ENCODE peak calls at places on chromosomes 12 and 14, in eight cellular contexts. D is effector memory CD4-positive, alpha-beta T cell; M is H9; X is BE2C; U is CD8-positive, alpha-beta T cell; P is aorta; S is SK-N-MC; N is testis. Z is an unnamed sample.

GRCh38 chr12:121467638-121468403 is 67.9 kb downstream of the RNF34 start:
- DNase-seq in D (no peak), M (peak; percentile 81), X (no peak), U (no peak), P (peak; percentile 76), S (no peak), N (no peak), Z (no peak)

GRCh38 chr12:56317675-56318074 is 1.9 kb upstream of the CNPY2 start:
- DNase-seq in D (no peak), M (no peak), X (no peak), U (no peak), P (no peak), S (no peak), N (no peak), Z (no peak)

GRCh38 chr12:6226002-6226700 is 26.0 kb downstream of the CD9 start:
- DNase-seq in D (no peak), M (no peak), X (no peak), U (no peak), P (peak; percentile 92), S (no peak), N (peak; percentile 81), Z (no peak)

GRCh38 chr12:74066476-74066875 is 471.2 kb upstream of the ATXN7L3B start:
- DNase-seq in D (no peak), M (no peak), X (no peak), U (no peak), P (no peak), S (no peak), N (no peak), Z (no peak)

GRCh38 chr14:99137001-99137700 is 134.8 kb downstream of the BCL11B start:
- DNase-seq in D (no peak), M (peak; percentile 23), X (no peak), U (peak; percentile 9), P (peak; percentile 5), S (no peak), N (peak; percentile 7), Z (no peak)

GRCh38 chr12:50082644-50083043 is 2.5 kb upstream of the SMARCD1 start:
- DNase-seq in D (no peak), M (no peak), X (no peak), U (no peak), P (peak; percentile 14), S (no peak), N (no peak), Z (no peak)

GRCh38 chr12:109736552-109737108 is 23.0 kb downstream of the FAM222A start:
- DNase-seq in D (no peak), M (peak; percentile 92), X (peak; percentile 72), U (no peak), P (peak; percentile 42), S (no peak), N (no peak), Z (peak; percentile 4)

GRCh38 chr14:69708586-69709169 is 58.3 kb upstream of the SRSF5 start:
- DNase-seq in D (no peak), M (peak; percentile 66), X (peak; percentile 60), U (no peak), P (no peak), S (no peak), N (no peak), Z (no peak)

GRCh38 chr12:112932485-112933151 is 5.7 kb upstream of the OAS3 start:
- DNase-seq in D (no peak), M (no peak), X (no peak), U (no peak), P (no peak), S (no peak), N (no peak), Z (no peak)

GRCh38 chr12:128353271-128353670 is 86.3 kb downstream of the TMEM132C start:
- DNase-seq in D (no peak), M (no peak), X (no peak), U (no peak), P (no peak), S (no peak), N (no peak), Z (no peak)

GRCh38 chr12:48859607-48860006 is 6.1 kb downstream of the RND1 start:
- DNase-seq in D (no peak), M (no peak), X (no peak), U (no peak), P (no peak), S (no peak), N (no peak), Z (no peak)

GRCh38 chr14:89635615-89636014 is 218.6 kb upstream of the FOXN3 start:
- DNase-seq in D (no peak), M (no peak), X (no peak), U (no peak), P (no peak), S (no peak), N (no peak), Z (no peak)

GRCh38 chr14:74582910-74583581 is 29.0 kb downstream of the LTBP2 start:
- DNase-seq in D (no peak), M (no peak), X (no peak), U (no peak), P (peak; percentile 82), S (no peak), N (no peak), Z (no peak)

GRCh38 chr14:100860556-100861187 is 34.8 kb downstream of the MEG3 start:
- DNase-seq in D (no peak), M (no peak), X (no peak), U (no peak), P (peak; percentile 35), S (no peak), N (no peak), Z (no peak)

GRCh38 chr14:68792022-68792829 is 641 bp downstream of the ZFP36L1 start:
- DNase-seq in D (no peak), M (no peak), X (no peak), U (peak; percentile 42), P (peak; percentile 64), S (no peak), N (peak; percentile 15), Z (no peak)

GRCh38 chr14:36582011-36582873 is at the start of gene NKX2-8:
- DNase-seq in D (no peak), M (peak; percentile 67), X (no peak), U (no peak), P (no peak), S (no peak), N (peak; percentile 61), Z (no peak)

GRCh38 chr14:36579573-36580140 is 2.8 kb downstream of the NKX2-8 start:
- DNase-seq in D (no peak), M (peak; percentile 58), X (no peak), U (no peak), P (no peak), S (no peak), N (peak; percentile 34), Z (no peak)

GRCh38 chr14:36580856-36581831 is 1.3 kb downstream of the NKX2-8 start:
- DNase-seq in D (no peak), M (peak; percentile 61), X (no peak), U (no peak), P (no peak), S (no peak), N (peak; percentile 53), Z (no peak)

GRCh38 chr14:36579001-36579555 is 3.3 kb downstream of the NKX2-8 start:
- DNase-seq in D (no peak), M (no peak), X (no peak), U (no peak), P (no peak), S (no peak), N (no peak), Z (no peak)

GRCh38 chr14:36580141-36580855 is 2.1 kb downstream of the NKX2-8 start:
- DNase-seq in D (no peak), M (peak; percentile 57), X (no peak), U (no peak), P (no peak), S (no peak), N (no peak), Z (no peak)
- H3K9me3 ChIP-seq in D (no peaks in the 10 kb centered on the region), M (no peaks in the 10 kb centered on the region), X (no peaks in the 10 kb centered on the region), U (no peaks in the 10 kb centered on the region), P (no peaks in the 10 kb centered on the region), S (no peaks in the 10 kb centered on the region), N (no peaks in the 10 kb centered on the region), Z (no peaks in the 10 kb centered on the region)

GRCh38 chr14:106309423-106309822 is 783.0 kb downstream of the TMEM121 start:
- DNase-seq in D (no peak), M (no peak), X (no peak), U (no peak), P (no peak), S (no peak), N (no peak), Z (no peak)

GRCh38 chr14:106308839-106309389 is 782.5 kb downstream of the TMEM121 start:
- DNase-seq in D (peak; percentile 58), M (peak; percentile 34), X (peak; percentile 77), U (peak; percentile 53), P (peak; percentile 60), S (no peak), N (peak; percentile 95), Z (peak; percentile 53)
- H3K9me3 ChIP-seq in D (no peaks in the 10 kb centered on the region), M (peaks cover 89% of the 10 kb centered on the region), X (peaks cover 4% of the 10 kb centered on the region), U (no peaks in the 10 kb centered on the region), P (no peaks in the 10 kb centered on the region), S (no peaks in the 10 kb centered on the region), N (no peaks in the 10 kb centered on the region), Z (no peaks in the 10 kb centered on the region)

GRCh38 chr12:34297126-34297789 is 275.0 kb downstream of the ALG10 start:
- DNase-seq in D (no peak), M (no peak), X (peak; percentile 1), U (no peak), P (peak; percentile 19), S (no peak), N (no peak), Z (no peak)
- H3K9me3 ChIP-seq in D (peaks cover 3% of the 10 kb centered on the region), M (peaks cover 47% of the 10 kb centered on the region), X (no peaks in the 10 kb centered on the region), U (no peaks in the 10 kb centered on the region), P (no peaks in the 10 kb centered on the region), S (no peaks in the 10 kb centered on the region), N (no peaks in the 10 kb centered on the region), Z (no peaks in the 10 kb centered on the region)

GRCh38 chr14:104357689-104358527 is 219.5 kb downstream of the KIF26A start:
- DNase-seq in D (no peak), M (peak; percentile 18), X (no peak), U (no peak), P (peak; percentile 32), S (no peak), N (no peak), Z (no peak)
- H3K9me3 ChIP-seq in D (no peaks in the 10 kb centered on the region), M (no peaks in the 10 kb centered on the region), X (peaks cover 4% of the 10 kb centered on the region), U (no peaks in the 10 kb centered on the region), P (no peaks in the 10 kb centered on the region), S (no peaks in the 10 kb centered on the region), N (no peaks in the 10 kb centered on the region), Z (no peaks in the 10 kb centered on the region)

DNA sequence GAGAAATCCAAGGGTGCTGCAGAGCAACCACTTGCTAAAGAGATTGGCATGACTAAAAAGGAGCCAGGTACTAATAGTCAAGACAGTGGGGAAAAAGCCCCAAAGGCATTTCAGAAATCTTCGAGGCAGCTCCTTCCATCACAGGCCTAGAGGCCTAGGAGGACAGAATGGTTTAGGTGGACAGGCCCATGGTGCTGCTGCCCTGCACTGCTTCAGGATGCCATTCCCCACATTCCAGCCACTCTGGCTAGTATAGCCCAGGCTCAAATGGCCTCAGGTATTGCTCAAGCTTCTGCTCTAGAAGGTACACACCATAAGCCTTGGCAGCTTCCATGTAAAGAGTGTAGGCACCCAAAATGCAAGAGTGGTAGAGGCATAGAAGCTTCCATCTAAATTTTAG is 92.9 kb downstream of the RPAP3 start:
- DNase-seq in D (no peak), M (no peak), X (no peak), U (no peak), P (no peak), S (no peak), N (no peak), Z (no peak)
- H3K9me3 ChIP-seq in D (peaks cover 9% of the 10 kb centered on the region), M (peaks cover 23% of the 10 kb centered on the region), X (no peaks in the 10 kb centered on the region), U (peaks cover 8% of the 10 kb centered on the region), P (peaks cover 5% of the 10 kb centered on the region), S (no peaks in the 10 kb centered on the region), N (no peaks in the 10 kb centered on the region), Z (no peaks in the 10 kb centered on the region)